ENCODE peak calls at places on chromosomes 7 and 10, in five cellular contexts. C is brain microvascular endothelial cell, U is IMR-90, N is neuronal stem cell, E is astrocyte of the spinal cord. J is an unnamed sample.
A peak's percentile ranks its signal among the peaks of the same experiment; 100 is the strongest.

GRCh38 chr7:137953692-137954470 is 48.0 kb downstream of the CREB3L2 start:
- DNase-seq in C (peak; percentile 82), U (peak; percentile 84), N (no peak), E (peak; percentile 89), J (no peak)

GRCh38 chr10:12613144-12613543 is 263.8 kb downstream of the CAMK1D start:
- DNase-seq in C (no peak), U (no peak), N (no peak), E (no peak), J (no peak)

GRCh38 chr7:1122832-1123501 is 35.1 kb downstream of the GPER1 start:
- DNase-seq in C (no peak), U (no peak), N (no peak), E (no peak), J (no peak)

GRCh38 chr7:143849785-143850479 is 52.0 kb downstream of the TCAF1 start:
- DNase-seq in C (no peak), U (no peak), N (no peak), E (no peak), J (no peak)

GRCh38 chr10:95562326-95562725 is 1.2 kb upstream of the SORBS1 start:
- DNase-seq in C (no peak), U (no peak), N (no peak), E (no peak), J (no peak)

GRCh38 chr10:44830022-44830421 is 81.1 kb upstream of the TMEM72 start:
- DNase-seq in C (no peak), U (peak; percentile 74), N (no peak), E (peak; percentile 59), J (no peak)

GRCh38 chr7:46454796-46455195 is 533.7 kb upstream of the IGFBP3 start:
- DNase-seq in C (no peak), U (peak; percentile 7), N (no peak), E (peak; percentile 33), J (no peak)

GRCh38 chr7:116692599-116693308 is 20.8 kb downstream of the MET start:
- DNase-seq in C (no peak), U (peak; percentile 65), N (no peak), E (peak; percentile 68), J (no peak)

GRCh38 chr7:57868771-57869483 is 418.9 kb downstream of the ZNF716 start:
- DNase-seq in C (no peak), U (no peak), N (no peak), E (no peak), J (peak; percentile 13)

GRCh38 chr7:39952791-39953190 is 2.7 kb downstream of the CDK13 start:
- DNase-seq in C (no peak), U (peak; percentile 15), N (no peak), E (peak; percentile 17), J (no peak)
- H3K4me3 ChIP-seq in C (peak overlapping the region; percentile 83), U (peak overlapping the region; percentile 90), N (peak overlapping the region; percentile 80), E (peak overlapping the region; percentile 90), J (peak overlapping the region; percentile 64)

GRCh38 chr7:44634839-44635591 is 28.6 kb downstream of the OGDH start:
- DNase-seq in C (no peak), U (no peak), N (no peak), E (no peak), J (peak; percentile 61)
- H3K4me3 ChIP-seq in C (no peak overlapping the region), U (no peak overlapping the region), N (no peak overlapping the region), E (no peak overlapping the region), J (no peak overlapping the region)

DNA sequence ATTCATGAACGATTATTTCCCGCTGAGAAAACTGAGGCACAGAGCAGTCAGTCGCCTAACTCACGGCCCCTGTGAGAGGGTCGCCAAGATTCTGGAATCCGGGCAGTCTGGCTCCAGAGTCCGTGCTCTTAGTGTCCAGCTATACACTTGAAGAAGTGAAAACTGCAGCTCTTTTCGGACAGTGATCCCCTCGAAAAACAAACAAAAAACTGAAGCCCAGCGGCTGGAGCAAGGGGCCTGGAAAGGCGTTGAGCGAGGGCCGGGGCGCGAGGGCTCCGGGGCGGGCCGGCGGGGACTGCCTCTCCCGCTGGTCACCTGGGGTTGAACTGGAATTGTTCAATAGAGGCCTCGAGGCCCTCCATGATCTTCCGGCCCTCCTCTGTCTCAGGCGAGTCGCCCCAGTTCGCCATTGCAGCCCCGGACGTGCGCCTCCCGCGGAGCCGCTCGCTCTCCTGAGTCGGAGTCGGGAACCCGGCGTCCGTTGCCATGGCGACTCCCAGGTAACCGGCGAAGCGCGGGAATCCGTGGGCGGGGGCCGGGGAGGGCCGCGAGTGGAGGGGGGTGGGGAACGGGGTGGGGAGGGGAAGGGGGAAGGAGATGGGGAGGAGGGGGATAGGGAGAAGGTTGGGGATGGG is 889 bp downstream of the C10orf67 start:
- DNase-seq in C (peak; percentile 9), U (peak; percentile 30), N (peak; percentile 68), E (peak; percentile 30), J (peak; percentile 78)
- H3K4me3 ChIP-seq in C (peak overlapping the region; percentile 65), U (peak overlapping the region; percentile 54), N (peak overlapping the region; percentile 56), E (peak overlapping the region; percentile 54), J (peak overlapping the region; percentile 54)

GRCh38 chr10:101063162-101063525 is 1.4 kb downstream of the KAZALD1 start:
- DNase-seq in C (no peak), U (no peak), N (no peak), E (no peak), J (no peak)

GRCh38 chr10:101065479-101066145 is 3.8 kb downstream of the KAZALD1 start:
- DNase-seq in C (no peak), U (peak; percentile 68), N (no peak), E (no peak), J (peak; percentile 32)

GRCh38 chr10:101064415-101065030 is 2.7 kb downstream of the KAZALD1 start:
- DNase-seq in C (no peak), U (no peak), N (no peak), E (no peak), J (no peak)

GRCh38 chr10:101062231-101063161 is 707 bp downstream of the KAZALD1 start:
- DNase-seq in C (no peak), U (peak; percentile 43), N (peak; percentile 76), E (no peak), J (peak; percentile 46)

DNA sequence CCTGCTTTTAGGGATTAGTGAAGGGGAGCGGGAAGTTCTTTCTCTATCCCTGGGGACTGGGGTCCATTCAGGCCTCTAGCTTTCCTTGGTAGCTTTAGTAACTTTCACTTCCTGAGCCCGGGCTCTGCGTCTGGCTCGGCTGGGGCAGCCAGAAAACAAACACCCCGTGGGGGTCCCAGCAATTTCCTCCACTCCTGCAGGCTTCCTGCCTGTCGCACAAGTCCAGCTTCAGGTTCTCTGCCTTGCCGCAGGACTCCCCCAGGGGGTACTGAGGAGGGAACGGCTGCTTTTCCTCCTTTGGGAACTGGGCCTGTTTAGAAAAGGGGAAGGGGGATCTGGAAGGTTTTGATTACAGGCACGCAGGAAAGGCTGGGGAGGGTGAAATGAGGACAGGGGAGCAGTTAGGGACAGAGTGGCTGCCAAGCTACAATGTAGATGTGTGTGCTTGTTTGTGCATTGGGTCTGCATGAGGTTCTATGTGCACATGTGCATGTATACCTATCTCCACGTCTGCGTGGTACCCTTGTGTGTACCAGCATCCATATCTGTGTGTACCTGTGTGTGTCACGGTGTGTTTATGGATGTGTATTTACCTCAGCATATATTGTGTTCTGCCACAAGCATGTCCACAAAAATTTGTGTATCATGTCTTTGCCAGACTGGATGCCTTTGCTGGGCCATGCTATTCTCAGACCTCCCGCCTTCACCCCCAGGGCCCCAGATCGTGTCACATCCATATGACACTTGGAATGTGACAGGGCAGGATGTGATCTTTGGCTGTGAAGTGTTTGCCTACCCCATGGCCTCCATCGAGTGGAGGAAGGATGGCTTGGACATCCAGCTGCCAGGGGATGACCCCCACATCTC is 2.0 kb downstream of the KAZALD1 start:
- DNase-seq in C (no peak), U (no peak), N (no peak), E (no peak), J (no peak)
- H3K4me3 ChIP-seq in C (no peak overlapping the region), U (no peak overlapping the region), N (peak overlapping the region; percentile 7), E (no peak overlapping the region), J (no peak overlapping the region)

GRCh38 chr10:97407211-97407951 is 6.2 kb upstream of the RRP12 start:
- DNase-seq in C (peak; percentile 68), U (peak; percentile 78), N (peak; percentile 62), E (peak; percentile 78), J (peak; percentile 75)
- H3K4me3 ChIP-seq in C (peak overlapping the region; percentile 15), U (no peak overlapping the region), N (peak overlapping the region; percentile 30), E (no peak overlapping the region), J (no peak overlapping the region)